ENCODE peak calls at places on chromosomes 12 and 14, in eight cellular contexts. O, J, C, X, F, W, T and K are unnamed samples.

GRCh38 chr14:22814945-22815713 is at the start of gene SLC7A7:
- DNase-seq in O (no peak), J (peak), C (no peak), X (no peak), F (no peak), W (peak), T (no peak), K (no peak)

GRCh38 chr12:1661553-1662335 is 29.1 kb upstream of the ADIPOR2 start:
- DNase-seq in O (peak), J (peak), C (peak), X (peak), F (peak), W (peak), T (peak), K (peak)

GRCh38 chr12:25935355-25936144 is 22.9 kb upstream of the RASSF8 start:
- DNase-seq in O (no peak), J (no peak), C (no peak), X (no peak), F (no peak), W (no peak), T (no peak), K (no peak)

GRCh38 chr12:10829994-10830393 is 3.8 kb upstream of the TAS2R10 start:
- DNase-seq in O (no peak), J (no peak), C (no peak), X (no peak), F (no peak), W (no peak), T (no peak), K (no peak)

GRCh38 chr14:87869619-87870583 is 123.1 kb downstream of the GALC start:
- DNase-seq in O (no peak), J (peak), C (no peak), X (no peak), F (no peak), W (no peak), T (peak), K (no peak)

GRCh38 chr14:60649815-60650381 is 621 bp upstream of the SIX1 start:
- DNase-seq in O (no peak), J (peak), C (no peak), X (no peak), F (no peak), W (no peak), T (peak), K (no peak)

GRCh38 chr14:59020382-59020781 is 168.1 kb upstream of the DAAM1 start:
- DNase-seq in O (no peak), J (peak), C (no peak), X (no peak), F (no peak), W (no peak), T (peak), K (no peak)

GRCh38 chr14:80215756-80216581 is 4.7 kb upstream of the DIO2 start:
- DNase-seq in O (no peak), J (no peak), C (no peak), X (peak), F (peak), W (no peak), T (peak), K (no peak)

GRCh38 chr12:127389923-127390322 is 877.0 kb upstream of the TMEM132C start:
- DNase-seq in O (no peak), J (peak), C (no peak), X (no peak), F (no peak), W (no peak), T (peak), K (no peak)

GRCh38 chr14:44135972-44136371 is 371.1 kb downstream of the FSCB start:
- DNase-seq in O (no peak), J (no peak), C (no peak), X (no peak), F (no peak), W (no peak), T (no peak), K (no peak)

GRCh38 chr14:80275208-80275850 is 64.0 kb upstream of the DIO2 start:
- DNase-seq in O (no peak), J (no peak), C (no peak), X (no peak), F (no peak), W (no peak), T (peak), K (no peak)

GRCh38 chr12:110199360-110200123 is 75.4 kb downstream of the IFT81 start:
- DNase-seq in O (no peak), J (peak), C (no peak), X (no peak), F (no peak), W (no peak), T (peak), K (no peak)

GRCh38 chr14:31943217-31943616 is 133.9 kb upstream of the ARHGAP5 start:
- DNase-seq in O (no peak), J (no peak), C (no peak), X (no peak), F (no peak), W (no peak), T (no peak), K (no peak)

GRCh38 chr14:31945074-31945613 is 132.0 kb upstream of the ARHGAP5 start:
- DNase-seq in O (no peak), J (no peak), C (no peak), X (no peak), F (no peak), W (no peak), T (no peak), K (no peak)

GRCh38 chr14:31945701-31946100 is 131.4 kb upstream of the ARHGAP5 start:
- DNase-seq in O (no peak), J (no peak), C (no peak), X (no peak), F (no peak), W (no peak), T (no peak), K (no peak)

GRCh38 chr14:31943861-31944255 is 133.2 kb upstream of the ARHGAP5 start:
- DNase-seq in O (no peak), J (no peak), C (no peak), X (no peak), F (no peak), W (no peak), T (no peak), K (no peak)

DNA sequence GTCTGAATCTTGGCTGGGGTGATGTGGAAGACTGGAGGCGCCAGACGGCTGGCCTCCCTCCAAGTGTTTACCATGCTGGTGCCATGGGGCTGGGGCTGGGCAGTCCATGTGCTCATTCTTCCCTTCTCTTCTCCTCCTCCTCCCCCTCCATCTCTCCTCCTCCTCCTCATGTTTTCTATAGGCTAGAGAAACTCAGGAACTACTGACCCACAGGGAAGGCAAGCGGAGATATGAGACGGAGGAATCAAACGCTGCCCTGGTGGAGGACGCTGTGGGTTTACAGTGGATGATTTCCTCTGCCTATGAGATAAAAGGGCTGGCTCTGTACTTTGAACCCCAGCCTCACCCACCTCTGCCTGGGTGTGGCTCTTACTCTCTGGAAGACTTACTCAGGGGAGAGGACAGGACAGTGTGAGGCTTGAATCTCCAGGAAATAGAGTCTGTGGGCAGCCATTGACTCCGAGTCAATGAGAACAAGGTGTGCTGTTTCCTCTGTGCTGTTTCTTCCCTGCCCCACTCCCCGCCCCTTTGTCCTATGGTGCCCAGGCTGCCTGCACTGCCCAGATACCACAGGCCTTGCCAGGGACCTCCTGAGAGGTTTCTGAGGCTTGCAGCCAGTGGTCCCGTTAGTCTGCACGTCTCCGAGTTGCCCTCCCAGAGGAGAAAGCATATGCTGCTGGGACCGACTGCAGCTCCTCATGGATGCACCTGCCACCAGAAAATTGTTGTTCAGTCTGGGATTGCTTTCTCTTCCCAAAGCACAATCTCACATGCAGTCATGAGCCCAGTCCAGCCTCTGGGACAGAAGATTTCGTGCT is 132.6 kb upstream of the ARHGAP5 start:
- DNase-seq in O (no peak), J (no peak), C (no peak), X (no peak), F (peak), W (no peak), T (no peak), K (no peak)
- TF ChIP-seq POLR2A in O (no peak), J (no peak), C (no peak), X (no peak), F (no peak), W (no peak), T (no peak), K (no peak)

GRCh38 chr12:81294325-81295190 is 216.7 kb downstream of the ACSS3 start:
- DNase-seq in O (no peak), J (peak), C (no peak), X (no peak), F (no peak), W (no peak), T (no peak), K (no peak)
- TF ChIP-seq CTCF in O (no peak), J (no peak), C (no peak), X (no peak), F (no peak), W (no peak), T (no peak), K (no peak)

DNA sequence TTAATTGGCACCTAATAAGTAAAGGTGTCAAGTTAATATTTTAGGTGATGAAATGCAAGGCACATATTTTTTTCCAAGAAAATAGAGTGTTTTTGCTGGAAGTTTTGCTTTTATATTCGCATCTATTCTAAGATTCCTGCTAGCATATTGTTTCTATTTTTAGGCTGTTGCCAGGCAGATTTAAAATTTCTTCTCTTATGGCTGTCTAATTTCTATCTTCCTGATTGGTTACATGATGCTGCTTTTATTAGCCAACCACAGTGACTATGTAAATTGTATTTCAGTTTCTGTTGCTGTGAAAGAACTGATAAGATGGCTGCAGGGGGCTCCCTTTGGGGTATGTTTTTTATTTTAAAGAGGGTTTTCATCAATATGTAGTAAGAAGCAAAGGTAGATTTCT is 42.7 kb downstream of the ATF7IP start:
- DNase-seq in O (no peak), J (peak), C (no peak), X (no peak), F (no peak), W (no peak), T (peak), K (no peak)
- H3K4me3 ChIP-seq in O (no peak), J (no peak), C (no peak), X (peak), F (no peak), W (no peak), T (no peak), K (no peak)

GRCh38 chr12:113157218-113157859 is 7.8 kb downstream of the CFAP73 start:
- DNase-seq in O (no peak), J (no peak), C (no peak), X (no peak), F (no peak), W (no peak), T (no peak), K (no peak)
- TF ChIP-seq POLR2A in O (no peak), J (no peak), C (no peak), X (no peak), F (no peak), W (no peak), T (no peak), K (no peak)